ENCODE peak calls at places on chromosomes 12 and 14, in seven cellular contexts. One of them, this sample, is unnamed.

GRCh38 chr14:73097421-73097820 is 38.9 kb upstream of the PSEN1 start:
- DNase-seq in foreskin fibroblast: no peak
- DNase-seq in GM18507: no peak
- DNase-seq in tibial nerve: no peak
- DNase-seq in spleen: no peak
- DNase-seq in skeletal muscle cell: no peak
- DNase-seq in fibroblast of mammary gland: no peak
- DNase-seq in this sample: no peak

GRCh38 chr14:26370118-26370517 is 227.7 kb downstream of the NOVA1 start:
- DNase-seq in foreskin fibroblast: peak
- DNase-seq in GM18507: no peak
- DNase-seq in tibial nerve: no peak
- DNase-seq in spleen: no peak
- DNase-seq in skeletal muscle cell: peak
- DNase-seq in fibroblast of mammary gland: peak
- DNase-seq in this sample: no peak

GRCh38 chr12:96466939-96467751 is 22.2 kb upstream of the CFAP54 start:
- DNase-seq in foreskin fibroblast: peak
- DNase-seq in GM18507: no peak
- DNase-seq in tibial nerve: no peak
- DNase-seq in spleen: no peak
- DNase-seq in skeletal muscle cell: no peak
- DNase-seq in fibroblast of mammary gland: peak
- DNase-seq in this sample: no peak

GRCh38 chr12:57452181-57452936 is 2.7 kb upstream of the INHBE start:
- DNase-seq in foreskin fibroblast: peak
- DNase-seq in GM18507: no peak
- DNase-seq in tibial nerve: no peak
- DNase-seq in spleen: peak
- DNase-seq in skeletal muscle cell: peak
- DNase-seq in fibroblast of mammary gland: peak
- DNase-seq in this sample: peak

GRCh38 chr14:92877757-92878431 is 45.1 kb upstream of the CHGA start:
- DNase-seq in foreskin fibroblast: no peak
- DNase-seq in GM18507: no peak
- DNase-seq in tibial nerve: no peak
- DNase-seq in spleen: peak
- DNase-seq in skeletal muscle cell: no peak
- DNase-seq in fibroblast of mammary gland: no peak
- DNase-seq in this sample: no peak

GRCh38 chr12:23895792-23896218 is 53.7 kb downstream of the SOX5 start:
- DNase-seq in foreskin fibroblast: no peak
- DNase-seq in GM18507: no peak
- DNase-seq in tibial nerve: no peak
- DNase-seq in spleen: no peak
- DNase-seq in skeletal muscle cell: no peak
- DNase-seq in fibroblast of mammary gland: no peak
- DNase-seq in this sample: no peak

GRCh38 chr14:26598672-26599131 is 869 bp upstream of the NOVA1 start:
- DNase-seq in foreskin fibroblast: no peak
- DNase-seq in GM18507: no peak
- DNase-seq in tibial nerve: no peak
- DNase-seq in spleen: no peak
- DNase-seq in skeletal muscle cell: no peak
- DNase-seq in fibroblast of mammary gland: peak
- DNase-seq in this sample: no peak

GRCh38 chr12:98499668-98500456 is 15.5 kb upstream of the TMPO start:
- DNase-seq in foreskin fibroblast: no peak
- DNase-seq in GM18507: no peak
- DNase-seq in tibial nerve: no peak
- DNase-seq in spleen: no peak
- DNase-seq in skeletal muscle cell: no peak
- DNase-seq in fibroblast of mammary gland: no peak
- DNase-seq in this sample: no peak

GRCh38 chr12:108833757-108834472 is 23.5 kb downstream of the SSH1 start:
- DNase-seq in foreskin fibroblast: peak
- DNase-seq in GM18507: no peak
- DNase-seq in tibial nerve: no peak
- DNase-seq in spleen: peak
- DNase-seq in skeletal muscle cell: peak
- DNase-seq in fibroblast of mammary gland: peak
- DNase-seq in this sample: peak

GRCh38 chr12:102349079-102349478 is 131.3 kb downstream of the IGF1 start:
- DNase-seq in foreskin fibroblast: no peak
- DNase-seq in GM18507: no peak
- DNase-seq in tibial nerve: no peak
- DNase-seq in spleen: no peak
- DNase-seq in skeletal muscle cell: no peak
- DNase-seq in fibroblast of mammary gland: no peak
- DNase-seq in this sample: no peak

GRCh38 chr12:11734781-11735180 is 85.3 kb downstream of the ETV6 start:
- DNase-seq in foreskin fibroblast: no peak
- DNase-seq in GM18507: no peak
- DNase-seq in tibial nerve: no peak
- DNase-seq in spleen: no peak
- DNase-seq in skeletal muscle cell: no peak
- DNase-seq in fibroblast of mammary gland: no peak
- DNase-seq in this sample: no peak

GRCh38 chr12:88562846-88563582 is 17.3 kb downstream of the KITLG start:
- DNase-seq in foreskin fibroblast: peak
- DNase-seq in GM18507: no peak
- DNase-seq in tibial nerve: no peak
- DNase-seq in spleen: no peak
- DNase-seq in skeletal muscle cell: no peak
- DNase-seq in fibroblast of mammary gland: peak
- DNase-seq in this sample: no peak

GRCh38 chr12:50984899-50985298 is 32.6 kb downstream of the HIGD1C start:
- DNase-seq in foreskin fibroblast: peak
- DNase-seq in GM18507: no peak
- DNase-seq in tibial nerve: no peak
- DNase-seq in spleen: no peak
- DNase-seq in skeletal muscle cell: no peak
- DNase-seq in fibroblast of mammary gland: peak
- DNase-seq in this sample: no peak

GRCh38 chr12:33596814-33597213 is 157.2 kb upstream of the SYT10 start:
- DNase-seq in foreskin fibroblast: no peak
- DNase-seq in GM18507: no peak
- DNase-seq in tibial nerve: no peak
- DNase-seq in spleen: no peak
- DNase-seq in skeletal muscle cell: no peak
- DNase-seq in fibroblast of mammary gland: no peak
- DNase-seq in this sample: no peak

GRCh38 chr14:105930572-105930971 is 404.2 kb downstream of the TMEM121 start:
- DNase-seq in foreskin fibroblast: no peak
- DNase-seq in GM18507: no peak
- DNase-seq in tibial nerve: no peak
- DNase-seq in spleen: peak
- DNase-seq in skeletal muscle cell: no peak
- DNase-seq in fibroblast of mammary gland: no peak
- DNase-seq in this sample: no peak

GRCh38 chr12:25102402-25102801 is 92.6 kb downstream of the DNAI7 start:
- DNase-seq in foreskin fibroblast: no peak
- DNase-seq in GM18507: no peak
- DNase-seq in tibial nerve: no peak
- DNase-seq in spleen: no peak
- DNase-seq in skeletal muscle cell: no peak
- DNase-seq in fibroblast of mammary gland: no peak
- DNase-seq in this sample: no peak

GRCh38 chr14:60922050-60922449 is 58.8 kb downstream of the TRMT5 start:
- DNase-seq in foreskin fibroblast: peak
- DNase-seq in GM18507: no peak
- DNase-seq in tibial nerve: no peak
- DNase-seq in spleen: no peak
- DNase-seq in skeletal muscle cell: no peak
- DNase-seq in fibroblast of mammary gland: peak
- DNase-seq in this sample: no peak

GRCh38 chr14:20632831-20633771 is 8.4 kb downstream of the OR6S1 start:
- DNase-seq in foreskin fibroblast: peak
- DNase-seq in GM18507: no peak
- DNase-seq in tibial nerve: no peak
- DNase-seq in spleen: peak
- DNase-seq in skeletal muscle cell: no peak
- DNase-seq in fibroblast of mammary gland: peak
- DNase-seq in this sample: peak

GRCh38 chr14:63388766-63389431 is 70.2 kb upstream of the GPHB5 start:
- DNase-seq in foreskin fibroblast: peak
- DNase-seq in GM18507: peak
- DNase-seq in tibial nerve: peak
- DNase-seq in spleen: peak
- DNase-seq in skeletal muscle cell: peak
- DNase-seq in fibroblast of mammary gland: peak
- DNase-seq in this sample: peak

GRCh38 chr14:22656945-22657711 is 13.0 kb upstream of the OR6J1 start:
- DNase-seq in foreskin fibroblast: no peak
- DNase-seq in GM18507: no peak
- DNase-seq in tibial nerve: no peak
- DNase-seq in spleen: no peak
- DNase-seq in skeletal muscle cell: peak
- DNase-seq in fibroblast of mammary gland: peak
- DNase-seq in this sample: peak

GRCh38 chr12:106128526-106129430 is 10.0 kb downstream of the NUAK1 start:
- DNase-seq in foreskin fibroblast: no peak
- DNase-seq in GM18507: no peak
- DNase-seq in tibial nerve: no peak
- DNase-seq in spleen: no peak
- DNase-seq in skeletal muscle cell: no peak
- DNase-seq in fibroblast of mammary gland: no peak
- DNase-seq in this sample: no peak

GRCh38 chr12:90366286-90366685 is 588.7 kb downstream of the CCER1 start:
- DNase-seq in foreskin fibroblast: peak
- DNase-seq in GM18507: no peak
- DNase-seq in tibial nerve: no peak
- DNase-seq in spleen: no peak
- DNase-seq in skeletal muscle cell: peak
- DNase-seq in fibroblast of mammary gland: peak
- DNase-seq in this sample: peak

GRCh38 chr12:47438175-47438574 is 267.7 kb downstream of the RPAP3 start:
- DNase-seq in foreskin fibroblast: no peak
- DNase-seq in GM18507: no peak
- DNase-seq in tibial nerve: no peak
- DNase-seq in spleen: no peak
- DNase-seq in skeletal muscle cell: no peak
- DNase-seq in fibroblast of mammary gland: no peak
- DNase-seq in this sample: no peak

GRCh38 chr14:61034416-61035100 is 53.5 kb downstream of the SLC38A6 start:
- DNase-seq in foreskin fibroblast: no peak
- DNase-seq in GM18507: no peak
- DNase-seq in tibial nerve: no peak
- DNase-seq in spleen: no peak
- DNase-seq in skeletal muscle cell: no peak
- DNase-seq in fibroblast of mammary gland: no peak
- DNase-seq in this sample: no peak

GRCh38 chr14:50619569-50620141 is 48.5 kb downstream of the SAV1 start:
- DNase-seq in foreskin fibroblast: peak
- DNase-seq in GM18507: peak
- DNase-seq in tibial nerve: no peak
- DNase-seq in spleen: no peak
- DNase-seq in skeletal muscle cell: no peak
- DNase-seq in fibroblast of mammary gland: peak
- DNase-seq in this sample: peak

GRCh38 chr12:8956073-8956472 is 6.6 kb upstream of the M6PR start:
- DNase-seq in foreskin fibroblast: no peak
- DNase-seq in GM18507: no peak
- DNase-seq in tibial nerve: no peak
- DNase-seq in spleen: peak
- DNase-seq in skeletal muscle cell: no peak
- DNase-seq in fibroblast of mammary gland: no peak
- DNase-seq in this sample: no peak

GRCh38 chr12:13167226-13167625 is 29.3 kb upstream of the EMP1 start:
- DNase-seq in foreskin fibroblast: no peak
- DNase-seq in GM18507: no peak
- DNase-seq in tibial nerve: no peak
- DNase-seq in spleen: no peak
- DNase-seq in skeletal muscle cell: no peak
- DNase-seq in fibroblast of mammary gland: peak
- DNase-seq in this sample: no peak

GRCh38 chr12:24911284-24911791 is 37.6 kb downstream of the BCAT1 start:
- DNase-seq in foreskin fibroblast: peak
- DNase-seq in GM18507: no peak
- DNase-seq in tibial nerve: no peak
- DNase-seq in spleen: no peak
- DNase-seq in skeletal muscle cell: no peak
- DNase-seq in fibroblast of mammary gland: peak
- DNase-seq in this sample: peak

GRCh38 chr14:56217380-56218045 is 99.3 kb downstream of the PELI2 start:
- DNase-seq in foreskin fibroblast: no peak
- DNase-seq in GM18507: no peak
- DNase-seq in tibial nerve: no peak
- DNase-seq in spleen: no peak
- DNase-seq in skeletal muscle cell: no peak
- DNase-seq in fibroblast of mammary gland: no peak
- DNase-seq in this sample: no peak

GRCh38 chr12:52946334-52946733 is 2.6 kb upstream of the KRT18 start:
- DNase-seq in foreskin fibroblast: no peak
- DNase-seq in GM18507: no peak
- DNase-seq in tibial nerve: no peak
- DNase-seq in spleen: no peak
- DNase-seq in skeletal muscle cell: no peak
- DNase-seq in fibroblast of mammary gland: no peak
- DNase-seq in this sample: no peak

GRCh38 chr14:22500525-22500924 is 88.5 kb downstream of the DAD1 start:
- DNase-seq in foreskin fibroblast: no peak
- DNase-seq in GM18507: no peak
- DNase-seq in tibial nerve: no peak
- DNase-seq in spleen: no peak
- DNase-seq in skeletal muscle cell: no peak
- DNase-seq in fibroblast of mammary gland: no peak
- DNase-seq in this sample: no peak

GRCh38 chr12:34349673-34349961 is 327.3 kb downstream of the ALG10 start:
- DNase-seq in foreskin fibroblast: no peak
- DNase-seq in GM18507: no peak
- DNase-seq in tibial nerve: no peak
- DNase-seq in spleen: no peak
- DNase-seq in skeletal muscle cell: no peak
- DNase-seq in fibroblast of mammary gland: no peak
- DNase-seq in this sample: no peak

GRCh38 chr14:20607617-20608016 is 16.4 kb upstream of the RNASE12 start:
- DNase-seq in foreskin fibroblast: no peak
- DNase-seq in GM18507: no peak
- DNase-seq in tibial nerve: no peak
- DNase-seq in spleen: no peak
- DNase-seq in skeletal muscle cell: no peak
- DNase-seq in fibroblast of mammary gland: no peak
- DNase-seq in this sample: no peak

GRCh38 chr12:56773113-56773512 is 10.0 kb downstream of the HSD17B6 start:
- DNase-seq in foreskin fibroblast: no peak
- DNase-seq in GM18507: no peak
- DNase-seq in tibial nerve: no peak
- DNase-seq in spleen: no peak
- DNase-seq in skeletal muscle cell: no peak
- DNase-seq in fibroblast of mammary gland: no peak
- DNase-seq in this sample: no peak